ENCODE peak calls at places on chromosome 22, in nine cellular contexts. M is endothelial cell; O is effector memory CD8-positive, alpha-beta T cell; T is stimulated activated CD8-positive, alpha-beta memory T cell treated with anti-CD3 and anti-CD28 coated beads, Interleukin-4, amount 100 ng/mL, for 4 hours; A is fibroblast of pulmonary artery; Q is RPMI7951; Y is naive thymus-derived CD8-positive, alpha-beta T cell; C is dorsolateral prefrontal cortex; V is astrocyte of the hippocampus. H is an unnamed sample.

GRCh38 chr22:23478175-23478574 is 101.9 kb downstream of the IGLL1 start:
- DNase-seq in V (peak; percentile 8), Y (no peak), Q (peak; percentile 54), O (no peak), C (no peak), M (no peak), A (no peak), T (no peak), H (peak; percentile 4)

GRCh38 chr22:42908082-42908746 is 51.1 kb upstream of the ARFGAP3 start:
- DNase-seq in C (no peak), Y (no peak), O (no peak), V (no peak), A (no peak), T (no peak), Q (no peak), M (no peak), H (no peak)

GRCh38 chr22:45511847-45512261 is 9.2 kb downstream of the FBLN1 start:
- DNase-seq in A (peak; percentile 80), C (no peak), Y (no peak), O (no peak), Q (peak; percentile 48), T (no peak), V (peak; percentile 73), M (no peak), H (peak; percentile 96)

GRCh38 chr22:29664731-29665130 is 55.1 kb upstream of the CABP7 start:
- DNase-seq in Y (no peak), M (no peak), C (no peak), T (no peak), Q (no peak), A (peak; percentile 20), O (no peak), V (peak; percentile 88), H (no peak)

GRCh38 chr22:35400335-35400680 is 368 bp downstream of the MCM5 start:
- DNase-seq in C (no peak), O (no peak), T (no peak), Q (peak; percentile 7), M (peak; percentile 23), V (no peak), Y (no peak), A (no peak), H (no peak)

GRCh38 chr22:28379075-28379806 is 300.4 kb downstream of the TTC28 start:
- DNase-seq in Y (no peak), A (no peak), O (no peak), T (no peak), C (no peak), Q (no peak), V (no peak), M (no peak), H (no peak)

GRCh38 chr22:38110863-38111852 is 674 bp upstream of the BAIAP2L2 start:
- DNase-seq in O (no peak), A (no peak), Y (no peak), V (no peak), T (no peak), M (no peak), Q (no peak), C (no peak), H (peak; percentile 10)

GRCh38 chr22:35802885-35803284 is 85.2 kb downstream of the APOL5 start:
- DNase-seq in O (no peak), T (no peak), Q (no peak), M (no peak), C (no peak), A (no peak), V (no peak), Y (no peak), H (no peak)

GRCh38 chr22:40547729-40548143 is 88.8 kb downstream of the MRTFA start:
- DNase-seq in Q (no peak), C (no peak), M (no peak), T (no peak), V (no peak), A (no peak), Y (no peak), O (no peak), H (peak; percentile 63)

GRCh38 chr22:49826603-49827306 is 918 bp downstream of the BRD1 start:
- DNase-seq in O (peak; percentile 25), T (no peak), Q (peak; percentile 40), V (peak; percentile 73), M (peak; percentile 41), A (peak; percentile 46), C (no peak), Y (peak; percentile 54), H (peak; percentile 64)

GRCh38 chr22:40673017-40673416 is 6.3 kb upstream of the MCHR1 start:
- DNase-seq in A (peak; percentile 61), T (no peak), C (no peak), V (no peak), Q (no peak), Y (no peak), O (no peak), M (peak; percentile 16), H (no peak)

GRCh38 chr22:49900441-49901230 is 17.6 kb downstream of the ALG12 start:
- DNase-seq in V (no peak), Y (no peak), C (no peak), O (no peak), A (no peak), M (no peak), Q (peak; percentile 16), T (no peak), H (no peak)

GRCh38 chr22:34111210-34111824 is 191.0 kb upstream of the LARGE1 start:
- DNase-seq in Y (peak; percentile 7), Q (peak; percentile 1), O (no peak), V (peak; percentile 36), M (peak; percentile 13), C (no peak), T (no peak), A (peak; percentile 26), H (peak; percentile 12)

GRCh38 chr22:38228873-38229740 is 27.3 kb downstream of the MAFF start:
- DNase-seq in V (peak; percentile 64), Q (peak; percentile 87), M (no peak), C (no peak), T (no peak), O (no peak), A (peak; percentile 87), Y (no peak), H (peak; percentile 76)

GRCh38 chr22:39283312-39284141 is 35.9 kb downstream of the RPL3 start:
- DNase-seq in T (no peak), C (peak; percentile 44), O (no peak), V (no peak), A (peak; percentile 38), M (no peak), Y (no peak), Q (peak; percentile 99), H (peak; percentile 31)

GRCh38 chr22:31286360-31287255 is 5.7 kb downstream of the PIK3IP1 start:
- DNase-seq in Y (peak; percentile 90), T (no peak), Q (no peak), C (no peak), O (peak; percentile 54), V (no peak), A (no peak), M (no peak), H (peak; percentile 65)

GRCh38 chr22:35596821-35597220 is 20.3 kb downstream of the MB start:
- DNase-seq in C (no peak), O (no peak), Y (no peak), A (no peak), Q (peak; percentile 25), V (peak; percentile 31), T (no peak), M (no peak), H (no peak)

GRCh38 chr22:19448739-19449421 is 1.4 kb upstream of the C22orf39 start:
- DNase-seq in V (no peak), O (no peak), A (no peak), C (no peak), Y (no peak), M (no peak), Q (no peak), T (no peak), H (no peak)

GRCh38 chr22:44165286-44165874 is 15.3 kb upstream of the PARVG start:
- DNase-seq in A (no peak), M (no peak), T (no peak), V (no peak), C (no peak), O (no peak), Q (no peak), Y (no peak), H (no peak)

GRCh38 chr22:19631899-19632670 is 82.2 kb upstream of the SEPTIN5 start:
- DNase-seq in O (no peak), Q (peak; percentile 50), M (peak; percentile 63), A (peak; percentile 51), C (peak; percentile 30), T (no peak), V (peak; percentile 67), Y (peak; percentile 11), H (peak; percentile 36)

GRCh38 chr22:24969588-24970301 is 17.2 kb downstream of the KIAA1671 start:
- DNase-seq in A (peak; percentile 41), T (no peak), Y (no peak), O (no peak), V (peak; percentile 61), M (peak; percentile 24), C (no peak), Q (peak; percentile 94), H (peak; percentile 27)

GRCh38 chr22:20953668-20954500 is 13.2 kb upstream of the AIFM3 start:
- DNase-seq in V (no peak), T (no peak), M (no peak), Q (no peak), C (no peak), Y (no peak), O (no peak), A (peak; percentile 75), H (peak; percentile 92)

GRCh38 chr22:35523167-35523928 is 17.3 kb upstream of the RASD2 start:
- DNase-seq in T (no peak), V (no peak), Y (no peak), C (no peak), A (no peak), M (no peak), Q (no peak), O (no peak), H (no peak)

GRCh38 chr22:24834845-24835570 is 29.0 kb downstream of the SGSM1 start:
- DNase-seq in Q (no peak), T (no peak), O (no peak), C (no peak), V (no peak), M (peak; percentile 40), A (peak; percentile 22), Y (no peak), H (peak; percentile 38)

GRCh38 chr22:36692280-36692679 is 11.3 kb downstream of the CACNG2 start:
- DNase-seq in T (no peak), A (no peak), Y (no peak), V (no peak), Q (no peak), M (no peak), C (no peak), O (no peak), H (no peak)

GRCh38 chr22:26939466-26939865 is 282.1 kb downstream of the MIAT start:
- DNase-seq in O (no peak), Y (no peak), M (no peak), V (no peak), Q (peak; percentile 80), T (no peak), A (no peak), C (no peak), H (no peak)

GRCh38 chr22:20966883-20967696 is at the start of gene AIFM3:
- DNase-seq in Q (no peak), Y (no peak), A (no peak), O (no peak), M (no peak), V (no peak), C (peak; percentile 69), T (no peak), H (no peak)

GRCh38 chr22:21698430-21699329 is 32.9 kb downstream of the PPIL2 start:
- DNase-seq in C (no peak), Q (peak; percentile 86), O (no peak), M (no peak), T (no peak), Y (no peak), V (no peak), A (peak; percentile 24), H (peak; percentile 42)

GRCh38 chr22:46008836-46009596 is 32.1 kb upstream of the WNT7B start:
- DNase-seq in Y (no peak), O (no peak), V (no peak), Q (no peak), M (no peak), A (no peak), T (no peak), C (no peak), H (no peak)

GRCh38 chr22:46613606-46613997 is 6.6 kb upstream of the GRAMD4 start:
- DNase-seq in Y (no peak), M (no peak), Q (no peak), V (no peak), O (no peak), C (no peak), T (no peak), A (no peak), H (no peak)

GRCh38 chr22:20203142-20204099 is 52.6 kb upstream of the CCDC188 start:
- DNase-seq in T (no peak), V (peak; percentile 34), O (no peak), M (no peak), Q (peak; percentile 8), C (no peak), Y (no peak), A (no peak), H (no peak)

H was measured in iris pigment epithelial cell.